ENCODE peak calls at places on chromosome 17, in ten cellular contexts. P, C, V, O, M, X, I, H, B and W are unnamed samples.

GRCh38 chr17:73069164-73069774 is 23.2 kb downstream of the SLC39A11 start:
- DNase-seq in P (no peak), C (no peak), V (no peak), O (no peak), M (no peak), X (peak), I (no peak), H (peak), B (no peak), W (no peak)

GRCh38 chr17:83171661-83172060 is 92.3 kb downstream of the METRNL start:
- DNase-seq in P (no peak), C (no peak), V (peak), O (no peak), M (no peak), X (no peak), I (no peak), H (no peak), B (no peak), W (no peak)

GRCh38 chr17:57257911-57258885 is 1.9 kb downstream of the MSI2 start:
- DNase-seq in P (no peak), C (no peak), V (no peak), O (peak), M (no peak), X (peak), I (no peak), H (no peak), B (peak), W (no peak)

GRCh38 chr17:75756451-75757085 is 8.4 kb downstream of the GALK1 start:
- DNase-seq in P (no peak), C (no peak), V (peak), O (no peak), M (no peak), X (no peak), I (no peak), H (no peak), B (no peak), W (no peak)

GRCh38 chr17:17830269-17830567 is 6.6 kb downstream of the SREBF1 start:
- DNase-seq in P (no peak), C (no peak), V (no peak), O (no peak), M (no peak), X (no peak), I (no peak), H (no peak), B (no peak), W (no peak)

GRCh38 chr17:64196626-64197025 is 66.4 kb downstream of the TEX2 start:
- DNase-seq in P (no peak), C (no peak), V (no peak), O (no peak), M (no peak), X (peak), I (no peak), H (no peak), B (no peak), W (no peak)

GRCh38 chr17:77609553-77610517 is 348.7 kb upstream of the TNRC6C start:
- DNase-seq in P (peak), C (peak), V (no peak), O (no peak), M (no peak), X (peak), I (peak), H (no peak), B (no peak), W (no peak)

GRCh38 chr17:21131090-21131616 is 4.4 kb downstream of the DHRS7B start:
- DNase-seq in P (no peak), C (no peak), V (no peak), O (no peak), M (no peak), X (no peak), I (no peak), H (no peak), B (peak), W (no peak)

GRCh38 chr17:16989953-16990860 is 18.3 kb upstream of the TNFRSF13B start:
- DNase-seq in P (no peak), C (no peak), V (no peak), O (no peak), M (no peak), X (no peak), I (no peak), H (no peak), B (no peak), W (no peak)

GRCh38 chr17:68314916-68315535 is 23.7 kb downstream of the ARSG start:
- DNase-seq in P (peak), C (no peak), V (no peak), O (no peak), M (no peak), X (peak), I (no peak), H (no peak), B (no peak), W (no peak)